ENCODE peak calls at places on chromosomes 12 and 14, in nine cellular contexts. P is PC-9, W is GM12878, Y is uterus, J is heart left ventricle, X is body of pancreas, E is stomach, A is cardiac muscle cell, K is suprapubic skin. N is an unnamed sample.

GRCh38 chr14:75323571-75323970 is 44.9 kb downstream of the FOS start:
- DNase-seq in P (no peak), W (no peak), Y (no peak), J (no peak), X (no peak), E (no peak), A (no peak), K (no peak), N (no peak)

GRCh38 chr12:47882796-47883546 is 21.8 kb downstream of the VDR start:
- DNase-seq in P (peak; percentile 40), W (peak; percentile 77), Y (no peak), J (no peak), X (peak; percentile 31), E (peak; percentile 42), A (no peak), K (no peak), N (no peak)

GRCh38 chr12:26402648-26403047 is 207.3 kb downstream of the SSPN start:
- DNase-seq in P (peak; percentile 77), W (no peak), Y (no peak), J (no peak), X (peak; percentile 82), E (peak; percentile 65), A (no peak), K (no peak), N (no peak)

GRCh38 chr12:11705010-11705409 is 55.5 kb downstream of the ETV6 start:
- DNase-seq in P (peak; percentile 6), W (no peak), Y (peak; percentile 31), J (no peak), X (peak; percentile 74), E (no peak), A (no peak), K (no peak), N (peak; percentile 80)

GRCh38 chr14:59998575-59998974 is 78.6 kb downstream of the LRRC9 start:
- DNase-seq in P (no peak), W (no peak), Y (no peak), J (no peak), X (no peak), E (no peak), A (no peak), K (no peak), N (no peak)

GRCh38 chr12:47102406-47102805 is 22.6 kb upstream of the AMIGO2 start:
- DNase-seq in P (no peak), W (no peak), Y (no peak), J (no peak), X (no peak), E (no peak), A (no peak), K (no peak), N (no peak)

GRCh38 chr12:13340149-13340548 is 143.6 kb downstream of the EMP1 start:
- DNase-seq in P (no peak), W (no peak), Y (no peak), J (no peak), X (no peak), E (no peak), A (no peak), K (no peak), N (no peak)

GRCh38 chr14:97917169-97917568 is 1120.0 kb downstream of the VRK1 start:
- DNase-seq in P (no peak), W (no peak), Y (no peak), J (no peak), X (no peak), E (no peak), A (no peak), K (no peak), N (no peak)

GRCh38 chr14:59022144-59022543 is 166.3 kb upstream of the DAAM1 start:
- DNase-seq in P (no peak), W (no peak), Y (no peak), J (no peak), X (no peak), E (no peak), A (no peak), K (no peak), N (no peak)

GRCh38 chr12:3236345-3237153 is 159.4 kb downstream of the TSPAN9 start:
- DNase-seq in P (peak; percentile 88), W (no peak), Y (peak; percentile 57), J (peak; percentile 72), X (no peak), E (no peak), A (peak; percentile 66), K (no peak), N (peak; percentile 33)

GRCh38 chr12:27560126-27560525 is 36.1 kb downstream of the PPFIBP1 start:
- DNase-seq in P (no peak), W (no peak), Y (no peak), J (no peak), X (no peak), E (no peak), A (no peak), K (no peak), N (no peak)

GRCh38 chr14:80940146-80940545 is 1.4 kb downstream of the CEP128 start:
- DNase-seq in P (no peak), W (no peak), Y (no peak), J (no peak), X (no peak), E (no peak), A (no peak), K (no peak), N (no peak)

GRCh38 chr12:124837958-124838803 is 25.5 kb downstream of the SCARB1 start:
- DNase-seq in P (peak; percentile 88), W (no peak), Y (peak; percentile 90), J (peak; percentile 80), X (peak; percentile 92), E (peak; percentile 60), A (no peak), K (no peak), N (peak; percentile 94)

GRCh38 chr12:47105914-47106674 is 26.3 kb upstream of the AMIGO2 start:
- DNase-seq in P (peak; percentile 39), W (no peak), Y (no peak), J (no peak), X (peak; percentile 81), E (peak; percentile 61), A (no peak), K (no peak), N (no peak)

GRCh38 chr12:99053599-99054362 is 408.7 kb downstream of the APAF1 start:
- DNase-seq in P (no peak), W (no peak), Y (no peak), J (no peak), X (no peak), E (no peak), A (no peak), K (no peak), N (no peak)

GRCh38 chr14:62138593-62138992 is 376.4 kb downstream of the SNAPC1 start:
- DNase-seq in P (no peak), W (no peak), Y (no peak), J (no peak), X (peak; percentile 4), E (no peak), A (peak; percentile 10), K (no peak), N (no peak)

GRCh38 chr14:50360093-50360492 is 36.6 kb downstream of the CDKL1 start:
- DNase-seq in P (no peak), W (no peak), Y (no peak), J (no peak), X (no peak), E (no peak), A (no peak), K (no peak), N (no peak)
- H3K27ac ChIP-seq in P (no peak overlapping the region), W (no peak overlapping the region), Y (no peak overlapping the region), J (no peak overlapping the region), X (no peak overlapping the region), E (no peak overlapping the region), A (no peak overlapping the region), K (no peak overlapping the region), N (no peak overlapping the region)

DNA sequence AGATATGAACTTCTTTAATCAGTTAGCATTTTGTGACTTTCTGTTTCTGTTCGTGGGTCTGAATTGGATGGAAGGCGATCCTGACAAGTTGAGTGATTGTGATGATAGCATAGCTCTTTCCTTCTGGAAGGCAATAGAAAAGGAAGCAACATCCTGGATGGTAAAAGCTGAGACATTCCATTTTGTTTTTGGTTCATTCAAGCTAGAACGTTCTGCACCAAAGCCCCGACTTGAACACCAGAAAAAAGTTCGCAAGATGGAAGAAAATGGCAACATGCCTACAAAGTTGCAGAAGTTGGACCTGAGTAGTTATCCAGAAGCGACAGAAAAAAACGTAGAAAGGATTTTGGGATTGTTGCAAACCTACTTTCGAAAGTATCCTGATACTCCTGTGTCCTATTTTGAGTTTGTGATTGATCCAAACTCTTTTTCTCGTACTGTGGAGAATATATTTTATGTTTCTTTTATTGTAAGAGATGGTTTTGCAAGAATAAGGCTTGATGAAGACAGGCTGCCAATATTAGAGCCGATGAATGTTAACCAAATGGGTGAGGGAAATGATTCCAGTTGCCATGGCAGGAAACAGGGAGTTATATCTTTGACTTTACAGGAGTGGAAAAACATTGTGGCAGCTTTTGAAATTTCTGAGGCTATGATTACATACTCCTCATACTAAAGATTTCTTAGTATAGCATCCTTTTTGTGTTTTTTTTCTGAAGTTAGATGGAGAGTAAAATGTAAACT is 894 bp downstream of the EID3 start:
- DNase-seq in P (no peak), W (no peak), Y (no peak), J (no peak), X (no peak), E (no peak), A (no peak), K (no peak), N (no peak)
- H3K4me1 ChIP-seq in P (peaks cover 67% of the 10 kb centered on the region), W (peaks cover 9% of the 10 kb centered on the region), Y (peaks cover 6% of the 10 kb centered on the region), J (peaks cover 17% of the 10 kb centered on the region), X (peaks cover 15% of the 10 kb centered on the region), E (peaks cover 89% of the 10 kb centered on the region), A (no peaks in the 10 kb centered on the region), K (peaks cover 42% of the 10 kb centered on the region), N (peaks cover 3% of the 10 kb centered on the region)

DNA sequence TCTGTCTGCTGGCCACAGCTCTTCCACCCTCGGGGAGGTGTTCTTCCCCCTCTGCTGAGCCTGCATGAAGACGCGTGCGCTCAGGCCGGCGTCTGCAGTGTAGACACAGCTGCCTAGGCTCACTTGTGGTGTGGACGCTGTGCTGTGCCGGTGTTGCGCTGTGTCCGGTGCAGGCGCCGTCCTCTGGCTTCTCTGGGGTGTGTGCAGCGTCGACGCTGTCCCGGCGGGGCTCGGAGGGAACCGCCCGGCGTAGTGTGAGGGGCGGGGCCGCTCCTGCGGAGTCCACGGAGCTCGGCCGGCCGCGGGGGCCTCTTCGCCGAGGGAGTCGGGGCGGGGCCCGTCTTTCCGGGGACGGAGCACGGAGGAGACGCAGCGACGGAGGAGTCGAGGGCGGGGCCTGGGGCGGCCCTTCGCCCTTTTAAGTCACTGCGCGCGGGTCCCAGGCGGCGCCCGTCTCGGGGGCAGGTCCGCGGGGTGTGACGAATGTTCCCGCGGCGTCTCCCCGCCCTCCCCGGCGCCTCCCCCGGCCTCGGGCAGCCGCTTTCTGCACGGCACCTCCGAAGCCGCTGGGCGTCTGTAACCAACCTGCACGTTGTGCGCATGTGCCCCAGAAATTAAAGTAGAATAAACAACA is 45.2 kb downstream of the NOC4L start:
- DNase-seq in P (peak; percentile 92), W (peak; percentile 31), Y (peak; percentile 83), J (peak; percentile 87), X (peak; percentile 88), E (peak; percentile 93), A (peak; percentile 94), K (peak; percentile 91), N (peak; percentile 87)
- H3K4me3 ChIP-seq in P (no peak overlapping the region), W (peak overlapping the region; percentile 71), Y (peak overlapping the region; percentile 44), J (peak overlapping the region; percentile 64), X (peak overlapping the region; percentile 38), E (peak overlapping the region; percentile 49), A (peak overlapping the region; percentile 30), K (peak overlapping the region; percentile 55), N (peak overlapping the region; percentile 31)

DNA sequence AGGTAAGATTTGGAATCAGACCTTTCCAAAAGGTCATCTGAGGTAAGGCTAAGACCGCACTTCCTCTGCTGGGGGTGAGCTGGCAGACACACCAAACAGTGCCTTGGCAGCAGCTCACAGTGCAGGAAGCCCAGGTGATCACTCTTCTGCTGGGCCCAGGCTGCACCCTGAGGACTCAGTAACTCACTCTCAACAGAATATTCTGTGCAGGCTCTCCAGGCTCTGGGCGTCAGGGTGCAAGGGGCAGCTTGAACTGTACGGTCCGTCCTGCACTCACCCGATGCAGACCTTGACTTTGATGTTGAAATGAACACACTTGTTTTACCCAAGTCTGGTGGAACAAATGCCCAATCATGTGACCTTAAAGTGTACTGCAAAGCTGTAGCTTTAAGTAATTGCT is 6.0 kb downstream of the ALKBH2 start:
- DNase-seq in P (no peak), W (no peak), Y (no peak), J (no peak), X (peak; percentile 56), E (no peak), A (no peak), K (no peak), N (no peak)
- H3K27ac ChIP-seq in P (no peak overlapping the region), W (no peak overlapping the region), Y (no peak overlapping the region), J (no peak overlapping the region), X (peak overlapping the region; percentile 43), E (no peak overlapping the region), A (no peak overlapping the region), K (no peak overlapping the region), N (no peak overlapping the region)

N was measured in SJSA1.